ENCODE peak calls at places on chromosomes 3 and 15, in five cellular contexts. R is AG09309, I is GM12891, H is NCI-H2029, N is HEK293T. F is an unnamed sample.

GRCh38 chr15:50113187-50113505 is 5.9 kb downstream of the ATP8B4 start:
- DNase-seq in R (no peak), I (no peak), H (no peak), N (no peak), F (no peak)

GRCh38 chr3:156448300-156448699 is 106.6 kb downstream of the SSR3 start:
- DNase-seq in R (peak; percentile 5), I (peak; percentile 44), H (no peak), N (peak; percentile 65), F (peak; percentile 28)

GRCh38 chr3:73069775-73070444 is 8.5 kb downstream of the EBLN2 start:
- DNase-seq in R (no peak), I (no peak), H (no peak), N (no peak), F (no peak)

GRCh38 chr3:153160451-153161137 is 1.4 kb upstream of the RAP2B start:
- DNase-seq in R (peak; percentile 57), I (peak; percentile 53), H (no peak), N (peak; percentile 54), F (peak; percentile 65)

GRCh38 chr3:27861047-27862036 is 139.2 kb upstream of the EOMES start:
- DNase-seq in R (no peak), I (no peak), H (no peak), N (no peak), F (no peak)

GRCh38 chr15:59501531-59502113 is 63.6 kb downstream of the FAM81A start:
- DNase-seq in R (peak; percentile 7), I (no peak), H (no peak), N (peak; percentile 56), F (peak; percentile 47)

GRCh38 chr3:25297667-25298585 is 130.1 kb upstream of the RARB start:
- DNase-seq in R (no peak), I (no peak), H (no peak), N (no peak), F (no peak)

GRCh38 chr3:141431411-141432378 is 55.1 kb upstream of the RASA2 start:
- DNase-seq in R (no peak), I (no peak), H (peak; percentile 6), N (no peak), F (no peak)

GRCh38 chr3:156633335-156633734 is 41.1 kb upstream of the TIPARP start:
- DNase-seq in R (peak; percentile 52), I (no peak), H (no peak), N (no peak), F (no peak)

GRCh38 chr3:139202226-139202958 is 141.4 kb upstream of the MRPS22 start:
- DNase-seq in R (no peak), I (no peak), H (no peak), N (no peak), F (no peak)

GRCh38 chr3:111932962-111933361 is 45.9 kb upstream of the ABHD10 start:
- DNase-seq in R (no peak), I (no peak), H (no peak), N (no peak), F (no peak)

GRCh38 chr3:38254872-38255271 is 10.7 kb upstream of the SLC22A13 start:
- DNase-seq in R (no peak), I (no peak), H (no peak), N (no peak), F (no peak)

F was measured in GM19239.